ENCODE peak calls at places on chromosome 12, in nine cellular contexts. V, Z, W, L, O, T, S, F and K are unnamed samples. For H3K27me3, the result is how much of the 10 kb centered on the place peaks cover.

GRCh38 chr12:49953146-49953545 is 2.6 kb downstream of the AQP2 start:
- DNase-seq in V (no peak), Z (no peak), W (peak), L (no peak), O (no peak), T (no peak), S (no peak), F (no peak), K (no peak)

GRCh38 chr12:77625441-77625840 is 205.3 kb upstream of the NAV3 start:
- DNase-seq in V (no peak), Z (no peak), W (no peak), L (no peak), O (no peak), T (no peak), S (peak), F (peak), K (no peak)

GRCh38 chr12:49339464-49339861 is 2.5 kb upstream of the C1QL4 start:
- DNase-seq in V (no peak), Z (no peak), W (no peak), L (no peak), O (peak), T (no peak), S (no peak), F (no peak), K (no peak)

GRCh38 chr12:38469689-38470088 is 153.1 kb downstream of the ALG10B start:
- DNase-seq in V (no peak), Z (no peak), W (no peak), L (no peak), O (no peak), T (no peak), S (no peak), F (no peak), K (no peak)

GRCh38 chr12:62776575-62776974 is 158.4 kb downstream of the PPM1H start:
- DNase-seq in V (no peak), Z (no peak), W (no peak), L (no peak), O (no peak), T (no peak), S (no peak), F (no peak), K (no peak)

GRCh38 chr12:68911197-68911718 is 21.7 kb downstream of the CPM start:
- DNase-seq in V (no peak), Z (no peak), W (no peak), L (no peak), O (no peak), T (no peak), S (no peak), F (no peak), K (no peak)

GRCh38 chr12:8108808-8109398 is 14.5 kb upstream of the CLEC4A start:
- DNase-seq in V (peak), Z (peak), W (peak), L (peak), O (peak), T (peak), S (peak), F (peak), K (peak)

GRCh38 chr12:9634177-9634803 is 26.6 kb upstream of the KLRB1 start:
- DNase-seq in V (no peak), Z (no peak), W (no peak), L (no peak), O (peak), T (peak), S (peak), F (peak), K (peak)

GRCh38 chr12:5043589-5044419 is at the start of gene KCNA5:
- DNase-seq in V (peak), Z (no peak), W (no peak), L (no peak), O (peak), T (peak), S (no peak), F (no peak), K (no peak)

GRCh38 chr12:119168721-119169120 is 10.0 kb upstream of the HSPB8 start:
- DNase-seq in V (no peak), Z (no peak), W (no peak), L (no peak), O (no peak), T (no peak), S (no peak), F (no peak), K (no peak)

GRCh38 chr12:119171266-119171665 is 7.5 kb upstream of the HSPB8 start:
- DNase-seq in V (no peak), Z (no peak), W (no peak), L (no peak), O (no peak), T (no peak), S (no peak), F (no peak), K (no peak)

GRCh38 chr12:119171691-119172090 is 7.0 kb upstream of the HSPB8 start:
- DNase-seq in V (no peak), Z (no peak), W (no peak), L (no peak), O (no peak), T (no peak), S (no peak), F (no peak), K (no peak)

GRCh38 chr12:119167904-119168303 is 10.8 kb upstream of the HSPB8 start:
- DNase-seq in V (no peak), Z (no peak), W (no peak), L (no peak), O (no peak), T (no peak), S (no peak), F (no peak), K (no peak)

GRCh38 chr12:119169150-119169549 is 9.6 kb upstream of the HSPB8 start:
- DNase-seq in V (no peak), Z (no peak), W (no peak), L (no peak), O (no peak), T (no peak), S (no peak), F (no peak), K (no peak)
- H3K27me3 ChIP-seq in V (under half), Z (under half), W (under half), L (under half), O (under half), T (under half), S (under half), F (under half), K (under half)

DNA sequence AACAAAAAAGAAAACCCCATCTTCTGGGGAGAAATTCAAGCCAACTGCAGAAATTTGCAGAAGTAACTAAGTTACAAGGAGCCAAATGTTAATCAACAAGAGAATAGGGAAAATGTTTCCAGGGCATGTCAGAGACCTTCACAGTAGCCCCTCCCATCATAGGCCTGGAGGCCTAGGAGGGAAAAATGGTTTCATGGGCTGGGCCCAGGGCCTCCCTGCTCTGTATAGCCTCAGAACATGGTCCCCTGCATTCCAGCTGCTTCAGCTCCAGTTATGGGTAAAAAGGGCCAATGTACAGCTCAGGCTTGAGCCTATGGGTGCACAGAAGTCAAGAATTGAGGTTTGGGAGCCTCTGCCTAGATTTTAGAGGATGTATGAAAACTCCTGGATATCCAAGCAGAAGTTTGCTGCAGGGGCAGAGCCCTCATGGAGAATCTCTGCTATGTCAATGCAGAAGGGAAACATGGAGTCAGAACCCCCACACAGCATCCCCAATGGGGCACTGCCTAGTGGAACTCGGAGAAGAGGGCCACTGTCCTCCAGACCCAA is 260.9 kb downstream of the DUSP6 start:
- DNase-seq in V (no peak), Z (no peak), W (no peak), L (no peak), O (no peak), T (no peak), S (no peak), F (no peak), K (no peak)
- TF ChIP-seq CTCF in V (no peak), Z (no peak), W (no peak), L (no peak), O (no peak), T (no peak), S (no peak), F (no peak), K (no peak)

GRCh38 chr12:15690320-15690719 is 98.9 kb downstream of the EPS8 start:
- DNase-seq in V (no peak), Z (no peak), W (no peak), L (no peak), O (no peak), T (no peak), S (no peak), F (no peak), K (no peak)

GRCh38 chr12:15689751-15690191 is 99.4 kb downstream of the EPS8 start:
- DNase-seq in V (no peak), Z (no peak), W (no peak), L (no peak), O (no peak), T (no peak), S (no peak), F (no peak), K (no peak)

GRCh38 chr12:15688202-15688736 is 100.9 kb downstream of the EPS8 start:
- DNase-seq in V (peak), Z (no peak), W (no peak), L (peak), O (peak), T (peak), S (no peak), F (no peak), K (no peak)

GRCh38 chr12:15687583-15687982 is 101.6 kb downstream of the EPS8 start:
- DNase-seq in V (no peak), Z (no peak), W (no peak), L (no peak), O (no peak), T (no peak), S (no peak), F (no peak), K (no peak)

GRCh38 chr12:15688838-15689237 is 100.3 kb downstream of the EPS8 start:
- DNase-seq in V (no peak), Z (no peak), W (no peak), L (no peak), O (peak), T (no peak), S (peak), F (no peak), K (no peak)
- H3K4me3 ChIP-seq in V (peak), Z (no peak), W (peak), L (peak), O (no peak), T (peak), S (no peak), F (no peak), K (no peak)

GRCh38 chr12:6767592-6768384 is 1.6 kb downstream of the PTMS start:
- DNase-seq in V (no peak), Z (no peak), W (no peak), L (no peak), O (peak), T (peak), S (peak), F (peak), K (peak)
- H3K27me3 ChIP-seq in V (under half), Z (under half), W (under half), L (under half), O (under half), T (under half), S (under half), F (under half), K (under half)

DNA sequence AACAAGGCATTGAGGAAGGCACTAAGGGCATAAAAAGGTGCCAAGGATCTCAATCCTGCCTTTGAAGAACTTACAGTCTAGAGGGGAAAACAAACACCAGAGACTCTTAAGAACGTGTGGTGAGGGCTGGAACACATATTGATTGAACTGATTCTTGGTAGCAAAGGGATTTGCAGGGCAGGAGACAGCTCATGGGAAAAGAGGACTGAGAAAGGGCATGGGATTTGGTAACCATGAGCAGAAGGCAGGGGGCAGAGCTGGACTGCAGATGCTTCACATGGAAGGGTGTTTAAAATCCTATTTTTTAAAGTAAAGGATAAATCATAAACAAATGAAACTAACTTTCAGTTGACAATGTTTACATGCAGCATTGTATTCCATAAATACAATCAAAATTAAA is 203.1 kb downstream of the ITPR2 start:
- DNase-seq in V (no peak), Z (no peak), W (no peak), L (no peak), O (no peak), T (no peak), S (peak), F (peak), K (no peak)
- TF ChIP-seq CTCF in V (peak), Z (no peak), W (no peak), L (no peak), O (peak), T (no peak), S (peak), F (peak), K (peak)

GRCh38 chr12:7047318-7047717 is 13.2 kb upstream of the C1S start:
- DNase-seq in V (no peak), Z (no peak), W (no peak), L (no peak), O (no peak), T (no peak), S (no peak), F (no peak), K (no peak)
- H3K4me3 ChIP-seq in V (no peak), Z (no peak), W (no peak), L (no peak), O (no peak), T (no peak), S (no peak), F (no peak), K (no peak)

GRCh38 chr12:47997321-47997720 is 7.0 kb downstream of the COL2A1 start:
- DNase-seq in V (no peak), Z (no peak), W (no peak), L (no peak), O (no peak), T (no peak), S (no peak), F (no peak), K (no peak)

GRCh38 chr12:48000878-48001321 is 3.4 kb downstream of the COL2A1 start:
- DNase-seq in V (no peak), Z (no peak), W (peak), L (no peak), O (peak), T (peak), S (peak), F (peak), K (no peak)

GRCh38 chr12:48001426-48002178 is 2.7 kb downstream of the COL2A1 start:
- DNase-seq in V (peak), Z (no peak), W (peak), L (no peak), O (peak), T (peak), S (peak), F (no peak), K (peak)

GRCh38 chr12:48002179-48002601 is 2.1 kb downstream of the COL2A1 start:
- DNase-seq in V (no peak), Z (no peak), W (no peak), L (no peak), O (peak), T (no peak), S (peak), F (no peak), K (no peak)

DNA sequence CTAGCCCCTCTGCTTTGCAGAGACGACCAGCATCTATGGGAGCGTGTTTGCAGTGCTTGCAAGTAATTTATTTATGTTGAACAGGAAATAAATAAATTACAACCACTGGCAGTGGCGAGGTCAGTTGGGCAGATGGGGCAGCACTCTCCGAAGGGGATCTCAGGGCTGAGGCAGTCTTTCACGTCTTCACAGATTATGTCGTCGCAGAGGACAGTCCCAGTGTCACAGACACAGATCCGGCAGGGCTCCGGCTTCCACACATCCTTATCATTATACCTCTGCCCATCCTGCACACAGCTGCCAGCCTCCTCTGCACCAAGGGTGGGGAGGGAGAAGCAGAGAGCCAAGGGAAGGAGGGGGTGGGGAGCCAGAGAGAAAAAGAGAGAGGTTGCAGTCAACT is 4.5 kb downstream of the COL2A1 start:
- DNase-seq in V (no peak), Z (no peak), W (no peak), L (no peak), O (no peak), T (no peak), S (no peak), F (no peak), K (no peak)
- H3K27me3 ChIP-seq in V (under half), Z (under half), W (under half), L (under half), O (half or more), T (half or more), S (half or more), F (half or more), K (under half)

DNA sequence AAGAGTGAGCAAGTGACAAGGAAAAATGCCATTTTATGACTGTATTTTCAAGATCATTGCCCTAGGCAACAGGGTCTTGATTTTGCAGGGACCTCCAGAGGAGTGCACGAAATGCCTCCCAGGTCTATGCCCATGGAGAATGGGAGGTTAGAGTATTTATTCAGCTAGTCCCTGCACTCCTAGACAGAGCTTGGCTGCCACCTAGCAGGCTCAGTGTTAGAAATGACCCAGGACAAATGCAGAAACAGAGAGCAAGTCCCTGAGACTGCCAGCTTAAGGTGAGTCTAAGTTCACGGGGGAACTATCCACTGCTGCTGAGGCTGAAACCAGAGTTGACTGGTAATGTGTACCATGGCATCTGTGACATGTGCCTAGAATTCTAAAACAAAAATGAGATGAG is 506.4 kb downstream of the MED13L start:
- DNase-seq in V (no peak), Z (no peak), W (no peak), L (no peak), O (peak), T (no peak), S (no peak), F (no peak), K (peak)
- TF ChIP-seq CTCF in V (peak), Z (no peak), W (peak), L (no peak), O (peak), T (no peak), S (peak), F (no peak), K (peak)

GRCh38 chr12:93191956-93192355 is 185.8 kb upstream of the NUDT4 start:
- DNase-seq in V (no peak), Z (no peak), W (no peak), L (no peak), O (no peak), T (no peak), S (peak), F (no peak), K (no peak)
- H3K4me3 ChIP-seq in V (no peak), Z (no peak), W (no peak), L (no peak), O (no peak), T (no peak), S (no peak), F (no peak), K (no peak)

DNA sequence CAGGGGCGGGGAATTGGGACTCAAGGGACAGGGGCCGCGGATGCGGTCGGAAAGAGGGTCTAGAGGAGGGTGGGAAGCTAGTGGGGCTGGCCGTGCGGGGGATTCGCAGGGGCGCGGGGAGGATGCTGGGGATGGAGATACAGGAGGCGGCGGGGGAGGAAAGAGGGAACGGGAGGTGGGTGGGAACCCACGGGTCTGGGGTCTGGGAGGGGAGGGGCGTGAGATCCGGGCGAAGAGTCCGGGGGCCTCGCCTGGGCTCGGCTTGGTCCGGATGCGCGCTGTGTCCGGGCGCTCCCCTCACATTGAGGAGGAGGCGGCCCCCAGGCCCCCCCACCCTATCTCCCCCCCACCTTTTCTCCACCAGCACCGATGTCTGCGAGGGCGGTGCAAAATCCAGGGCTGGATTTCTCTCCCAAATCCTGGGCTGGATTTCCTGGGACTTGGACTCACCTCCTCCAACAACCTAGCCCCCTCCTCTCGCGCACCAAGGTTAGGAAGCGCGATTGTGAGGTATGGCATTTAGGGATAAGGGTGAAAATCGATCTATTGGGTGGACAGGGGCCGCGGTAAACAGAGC is at the start of gene AGAP2:
- DNase-seq in V (no peak), Z (no peak), W (no peak), L (no peak), O (peak), T (no peak), S (peak), F (no peak), K (peak)
- H3K27me3 ChIP-seq in V (half or more), Z (under half), W (under half), L (under half), O (half or more), T (under half), S (half or more), F (half or more), K (under half)